ENCODE peak calls at places on chromosomes 12 and 14, in seven cellular contexts. R, A, J, W, F, B and H are unnamed samples.

GRCh38 chr12:32476446-32476845 is 77.1 kb downstream of the FGD4 start:
- DNase-seq in R (no peak), A (no peak), J (no peak), W (no peak), F (no peak), B (no peak), H (no peak)

GRCh38 chr14:48325486-48325885 is 650.1 kb upstream of the MDGA2 start:
- DNase-seq in R (no peak), A (no peak), J (no peak), W (no peak), F (peak; percentile 57), B (no peak), H (no peak)

GRCh38 chr14:68345738-68346137 is 447.1 kb downstream of the ZFP36L1 start:
- DNase-seq in R (no peak), A (no peak), J (no peak), W (no peak), F (peak; percentile 17), B (no peak), H (no peak)

GRCh38 chr12:65637774-65638173 is 186.5 kb upstream of the HMGA2 start:
- DNase-seq in R (no peak), A (no peak), J (no peak), W (no peak), F (peak; percentile 56), B (no peak), H (no peak)

GRCh38 chr14:79378020-79378419 is 833.3 kb downstream of the DIO2 start:
- DNase-seq in R (no peak), A (no peak), J (no peak), W (no peak), F (no peak), B (peak; percentile 14), H (no peak)

GRCh38 chr12:92242917-92243316 is 97.3 kb upstream of the BTG1 start:
- DNase-seq in R (no peak), A (no peak), J (no peak), W (no peak), F (no peak), B (no peak), H (no peak)

GRCh38 chr14:34714320-34715107 is at the start of gene CFL2:
- DNase-seq in R (peak; percentile 70), A (peak; percentile 81), J (peak; percentile 90), W (peak; percentile 94), F (peak; percentile 71), B (peak; percentile 81), H (peak; percentile 74)

GRCh38 chr14:21106506-21107359 is 5.9 kb downstream of the TMEM253 start:
- DNase-seq in R (peak; percentile 85), A (peak; percentile 89), J (peak; percentile 80), W (peak; percentile 82), F (peak; percentile 65), B (peak; percentile 89), H (peak; percentile 87)

GRCh38 chr12:8052679-8053078 is 13.5 kb downstream of the C3AR1 start:
- DNase-seq in R (no peak), A (no peak), J (no peak), W (no peak), F (no peak), B (no peak), H (peak; percentile 45)

GRCh38 chr14:72901361-72901760 is 7.5 kb upstream of the DPF3 start:
- DNase-seq in R (no peak), A (no peak), J (no peak), W (no peak), F (no peak), B (no peak), H (no peak)

GRCh38 chr14:37593496-37594237 is 1.4 kb downstream of the FOXA1 start:
- DNase-seq in R (no peak), A (no peak), J (no peak), W (no peak), F (no peak), B (no peak), H (no peak)

GRCh38 chr14:102363182-102363952 is 626 bp downstream of the TECPR2 start:
- DNase-seq in R (peak; percentile 30), A (no peak), J (no peak), W (no peak), F (peak; percentile 58), B (peak; percentile 30), H (peak; percentile 21)

GRCh38 chr14:36702484-36702883 is 40.8 kb downstream of the PAX9 start:
- DNase-seq in R (no peak), A (no peak), J (no peak), W (no peak), F (no peak), B (no peak), H (no peak)

GRCh38 chr14:27917896-27918295 is 848.7 kb upstream of the FOXG1 start:
- DNase-seq in R (no peak), A (no peak), J (no peak), W (no peak), F (no peak), B (peak; percentile 21), H (no peak)

GRCh38 chr12:80282226-80282625 is 161.8 kb upstream of the PTPRQ start:
- DNase-seq in R (no peak), A (no peak), J (no peak), W (no peak), F (no peak), B (no peak), H (no peak)

GRCh38 chr14:102200690-102201368 is 61.1 kb downstream of the WDR20 start:
- DNase-seq in R (no peak), A (no peak), J (no peak), W (no peak), F (no peak), B (no peak), H (no peak)

GRCh38 chr12:31897791-31898503 is 61.3 kb upstream of the RESF1 start:
- DNase-seq in R (no peak), A (peak; percentile 26), J (no peak), W (peak; percentile 44), F (peak; percentile 50), B (peak; percentile 76), H (peak; percentile 89)

GRCh38 chr12:31491819-31492598 is 98.9 kb downstream of the DENND5B start:
- DNase-seq in R (no peak), A (no peak), J (no peak), W (no peak), F (peak; percentile 94), B (no peak), H (no peak)

GRCh38 chr14:69259531-69260245 is at the start of gene GALNT16:
- DNase-seq in R (peak; percentile 60), A (peak; percentile 22), J (no peak), W (peak; percentile 82), F (peak; percentile 42), B (peak; percentile 55), H (peak; percentile 24)

GRCh38 chr12:123045678-123046077 is 65.2 kb downstream of the ARL6IP4 start:
- DNase-seq in R (no peak), A (no peak), J (no peak), W (no peak), F (no peak), B (no peak), H (no peak)

GRCh38 chr12:117526756-117527479 is 165.5 kb upstream of the NOS1 start:
- DNase-seq in R (no peak), A (no peak), J (no peak), W (no peak), F (no peak), B (no peak), H (no peak)

GRCh38 chr14:68703093-68703492 is 89.8 kb downstream of the ZFP36L1 start:
- DNase-seq in R (no peak), A (no peak), J (no peak), W (no peak), F (peak; percentile 84), B (no peak), H (no peak)

GRCh38 chr14:22545842-22546721 is 42.9 kb downstream of the DAD1 start:
- DNase-seq in R (no peak), A (no peak), J (no peak), W (no peak), F (peak; percentile 89), B (no peak), H (no peak)

GRCh38 chr12:111685322-111685810 is 390 bp downstream of the BRAP start:
- DNase-seq in R (no peak), A (no peak), J (no peak), W (no peak), F (no peak), B (no peak), H (no peak)

GRCh38 chr14:33375781-33376180 is 437.1 kb downstream of the NPAS3 start:
- DNase-seq in R (no peak), A (no peak), J (no peak), W (no peak), F (peak; percentile 93), B (no peak), H (no peak)

GRCh38 chr12:18074001-18074400 is 16.0 kb downstream of the RERGL start:
- DNase-seq in R (no peak), A (no peak), J (no peak), W (no peak), F (no peak), B (no peak), H (no peak)

GRCh38 chr12:126483145-126484068 is 1418.2 kb downstream of the AACS start:
- DNase-seq in R (no peak), A (no peak), J (no peak), W (no peak), F (peak; percentile 90), B (no peak), H (no peak)

GRCh38 chr12:53424626-53425514 is 1.2 kb downstream of the AMHR2 start:
- DNase-seq in R (no peak), A (peak; percentile 59), J (no peak), W (peak; percentile 91), F (no peak), B (peak; percentile 24), H (no peak)

GRCh38 chr12:6534914-6535696 is 788 bp downstream of the GAPDH start:
- DNase-seq in R (peak; percentile 59), A (peak; percentile 70), J (peak; percentile 91), W (peak; percentile 62), F (peak; percentile 77), B (peak; percentile 82), H (peak; percentile 73)

GRCh38 chr14:91380610-91381371 is 36.8 kb downstream of the CCDC88C start:
- DNase-seq in R (no peak), A (no peak), J (peak; percentile 33), W (no peak), F (peak; percentile 58), B (no peak), H (peak; percentile 87)

GRCh38 chr12:690466-690865 is 27.2 kb upstream of the NINJ2 start:
- DNase-seq in R (no peak), A (no peak), J (no peak), W (no peak), F (peak; percentile 30), B (peak; percentile 87), H (no peak)

GRCh38 chr12:132686831-132687210 is 321 bp downstream of the POLE start:
- DNase-seq in R (no peak), A (no peak), J (no peak), W (no peak), F (peak; percentile 24), B (peak; percentile 35), H (no peak)

GRCh38 chr12:46786774-46787173 is 39.0 kb downstream of the SLC38A4 start:
- DNase-seq in R (no peak), A (no peak), J (no peak), W (no peak), F (peak; percentile 72), B (no peak), H (no peak)

GRCh38 chr12:104733717-104734175 is 224.3 kb downstream of the SLC41A2 start:
- DNase-seq in R (no peak), A (peak; percentile 16), J (no peak), W (no peak), F (no peak), B (peak; percentile 56), H (peak; percentile 53)

GRCh38 chr12:34297126-34297789 is 275.0 kb downstream of the ALG10 start:
- DNase-seq in R (no peak), A (no peak), J (peak; percentile 10), W (no peak), F (no peak), B (no peak), H (no peak)